ENCODE peak calls at places on chromosomes 7 and 10, in eight cellular contexts. R, I, G, O, Z, U, K and J are unnamed samples.
A peak's percentile ranks its signal among the peaks of the same experiment; 100 is the strongest.

GRCh38 chr10:17041626-17042520 is 87.7 kb downstream of the CUBN start:
- DNase-seq in G (no peak), K (no peak), O (no peak), U (peak; percentile 50), Z (no peak), R (no peak), I (no peak), J (peak; percentile 48)

GRCh38 chr7:18798018-18798906 is 302.7 kb downstream of the HDAC9 start:
- DNase-seq in Z (peak; percentile 91), K (no peak), O (peak; percentile 36), I (no peak), G (no peak), U (peak; percentile 73), R (no peak), J (no peak)

GRCh38 chr10:8269976-8270375 is 215.5 kb downstream of the GATA3 start:
- DNase-seq in U (no peak), Z (peak; percentile 12), I (no peak), R (no peak), K (no peak), O (no peak), G (no peak), J (no peak)

GRCh38 chr7:19491821-19492452 is 216.9 kb downstream of the POLR1F start:
- DNase-seq in U (peak; percentile 41), R (peak; percentile 11), O (peak; percentile 75), G (no peak), I (no peak), K (no peak), Z (peak; percentile 30), J (peak; percentile 27)

GRCh38 chr10:100817268-100817839 is 72.0 kb downstream of the PAX2 start:
- DNase-seq in Z (peak; percentile 5), R (no peak), O (no peak), G (peak; percentile 18), U (no peak), I (no peak), K (no peak), J (no peak)

GRCh38 chr7:29609162-29610030 is 45.8 kb downstream of the PRR15 start:
- DNase-seq in K (no peak), I (no peak), G (no peak), U (peak; percentile 84), Z (peak; percentile 85), O (peak; percentile 32), R (peak; percentile 85), J (no peak)

GRCh38 chr10:91694170-91694794 is 61.4 kb upstream of the PPP1R3C start:
- DNase-seq in K (no peak), R (no peak), G (no peak), Z (peak; percentile 53), O (peak; percentile 45), U (peak; percentile 39), I (no peak), J (no peak)

GRCh38 chr10:110834622-110835219 is 37.0 kb upstream of the PDCD4 start:
- DNase-seq in G (peak; percentile 50), R (no peak), Z (no peak), U (no peak), I (no peak), K (no peak), O (peak; percentile 43), J (no peak)

GRCh38 chr7:134727711-134728110 is 51.7 kb upstream of the CALD1 start:
- DNase-seq in U (no peak), O (no peak), G (no peak), R (no peak), Z (no peak), K (no peak), I (no peak), J (no peak)

GRCh38 chr7:131483586-131483985 is 72.8 kb downstream of the PODXL start:
- DNase-seq in Z (no peak), K (no peak), G (no peak), I (no peak), U (no peak), O (no peak), R (no peak), J (no peak)

GRCh38 chr10:75145590-75145989 is 34.1 kb downstream of the SAMD8 start:
- DNase-seq in K (no peak), I (no peak), U (no peak), R (no peak), O (no peak), Z (no peak), G (no peak), J (no peak)

GRCh38 chr10:130935051-130935450 is 376.5 kb downstream of the TCERG1L start:
- DNase-seq in R (no peak), I (no peak), O (no peak), K (no peak), G (no peak), Z (no peak), U (no peak), J (no peak)

GRCh38 chr7:132622081-132622480 is 45.8 kb upstream of the PLXNA4 start:
- DNase-seq in K (no peak), U (no peak), R (no peak), G (no peak), I (no peak), Z (no peak), O (no peak), J (no peak)